ENCODE peak calls at places on chromosomes 3 and 15, in nine cellular contexts. N is activated gamma-delta T cell treated with Interleukin-2 at 50 U/mL for 16 hours; W is HTR-8/SVneo; B is bronchial epithelial cell; L is left lung; U is activated CD4-positive, alpha-beta T cell treated with anti-CD3 and anti-CD28 coated beads, Interleukin-2, amount 50 U/mL, for 1 hour; Z is G401; X is ACHN; M is hypothalamus. A is an unnamed sample.

GRCh38 chr3:72127843-72128242 is 342.9 kb upstream of the PROK2 start:
- DNase-seq in N (no peak), W (no peak), B (peak; percentile 81), L (no peak), U (no peak), Z (no peak), X (no peak), M (no peak), A (no peak)

GRCh38 chr3:170095771-170096170 is 58.0 kb downstream of the GPR160 start:
- DNase-seq in N (no peak), W (no peak), B (peak; percentile 76), L (no peak), U (no peak), Z (no peak), X (no peak), M (no peak), A (no peak)

GRCh38 chr3:19357947-19358346 is 209.6 kb downstream of the KCNH8 start:
- DNase-seq in N (no peak), W (no peak), B (no peak), L (no peak), U (no peak), Z (no peak), X (no peak), M (no peak), A (no peak)

GRCh38 chr3:187036394-187036793 is 102.9 kb downstream of the RPL39L start:
- DNase-seq in N (no peak), W (no peak), B (no peak), L (no peak), U (no peak), Z (no peak), X (no peak), M (no peak), A (no peak)

GRCh38 chr3:50926868-50927267 is 252.1 kb downstream of the DOCK3 start:
- DNase-seq in N (no peak), W (no peak), B (no peak), L (no peak), U (no peak), Z (no peak), X (no peak), M (no peak), A (no peak)

GRCh38 chr3:164533275-164533674 is 545.0 kb downstream of the SI start:
- DNase-seq in N (no peak), W (no peak), B (no peak), L (no peak), U (no peak), Z (no peak), X (no peak), M (no peak), A (no peak)

GRCh38 chr3:27521179-27521871 is 37.1 kb upstream of the SLC4A7 start:
- DNase-seq in N (no peak), W (peak; percentile 73), B (peak; percentile 99), L (no peak), U (no peak), Z (no peak), X (no peak), M (no peak), A (peak; percentile 93)

GRCh38 chr15:55791576-55792400 is 48.8 kb upstream of the PRTG start:
- DNase-seq in N (no peak), W (no peak), B (peak; percentile 78), L (no peak), U (no peak), Z (no peak), X (peak; percentile 19), M (no peak), A (peak; percentile 27)

GRCh38 chr3:170732660-170733245 is 137.2 kb downstream of the RPL22L1 start:
- DNase-seq in N (no peak), W (no peak), B (no peak), L (no peak), U (no peak), Z (no peak), X (no peak), M (no peak), A (no peak)

GRCh38 chr15:43828061-43828657 is 1.4 kb downstream of the WDR76 start:
- DNase-seq in N (no peak), W (no peak), B (no peak), L (no peak), U (no peak), Z (peak; percentile 57), X (no peak), M (no peak), A (no peak)

GRCh38 chr3:164155386-164155785 is 922.9 kb downstream of the SI start:
- DNase-seq in N (no peak), W (no peak), B (peak; percentile 15), L (no peak), U (no peak), Z (no peak), X (no peak), M (no peak), A (no peak)

GRCh38 chr3:71104090-71104489 is 479.4 kb downstream of the FOXP1 start:
- DNase-seq in N (no peak), W (peak; percentile 22), B (peak; percentile 60), L (no peak), U (no peak), Z (no peak), X (no peak), M (no peak), A (peak; percentile 27)

GRCh38 chr3:159187706-159188105 is 385.9 kb downstream of the MFSD1 start:
- DNase-seq in N (no peak), W (no peak), B (no peak), L (no peak), U (no peak), Z (no peak), X (no peak), M (no peak), A (no peak)

GRCh38 chr15:47750030-47750739 is 32.9 kb downstream of the SEMA6D start:
- DNase-seq in N (no peak), W (peak; percentile 56), B (peak; percentile 88), L (no peak), U (no peak), Z (no peak), X (peak; percentile 63), M (no peak), A (no peak)

GRCh38 chr15:73931441-73931840 is 5.2 kb downstream of the LOXL1 start:
- DNase-seq in N (no peak), W (no peak), B (no peak), L (no peak), U (no peak), Z (no peak), X (no peak), M (no peak), A (no peak)

GRCh38 chr15:37767841-37768455 is 166.5 kb upstream of the TMCO5A start:
- DNase-seq in N (no peak), W (no peak), B (peak; percentile 76), L (no peak), U (no peak), Z (no peak), X (no peak), M (no peak), A (no peak)

GRCh38 chr3:58009026-58009748 is 965 bp downstream of the FLNB start:
- DNase-seq in N (peak; percentile 15), W (no peak), B (no peak), L (peak; percentile 87), U (peak; percentile 39), Z (peak; percentile 37), X (no peak), M (no peak), A (no peak)

GRCh38 chr15:90529369-90530249 is at the start of gene CRTC3:
- DNase-seq in N (peak; percentile 45), W (peak; percentile 57), B (peak; percentile 21), L (peak; percentile 91), U (peak; percentile 55), Z (peak; percentile 55), X (peak; percentile 49), M (no peak), A (peak; percentile 74)

GRCh38 chr3:58535531-58536500 is 1.2 kb downstream of the ACOX2 start:
- DNase-seq in N (no peak), W (no peak), B (peak; percentile 34), L (no peak), U (no peak), Z (peak; percentile 67), X (no peak), M (no peak), A (no peak)

GRCh38 chr15:95266481-95267061 is 1035.2 kb downstream of the MCTP2 start:
- DNase-seq in N (no peak), W (no peak), B (no peak), L (no peak), U (no peak), Z (no peak), X (no peak), M (no peak), A (no peak)

GRCh38 chr3:14352002-14352627 is 50.3 kb upstream of the SLC6A6 start:
- DNase-seq in N (no peak), W (no peak), B (no peak), L (no peak), U (no peak), Z (peak; percentile 43), X (peak; percentile 44), M (no peak), A (peak; percentile 57)

GRCh38 chr3:111072016-111072891 is 638 bp downstream of the NECTIN3 start:
- DNase-seq in N (no peak), W (no peak), B (peak; percentile 10), L (peak; percentile 80), U (peak; percentile 21), Z (no peak), X (no peak), M (peak; percentile 35), A (peak; percentile 7)

GRCh38 chr15:78840661-78841060 is 29.4 kb upstream of the ADAMTS7 start:
- DNase-seq in N (no peak), W (no peak), B (peak; percentile 19), L (no peak), U (no peak), Z (no peak), X (no peak), M (no peak), A (no peak)

GRCh38 chr3:59286791-59287531 is 237.1 kb upstream of the CFAP20DC start:
- DNase-seq in N (no peak), W (no peak), B (peak; percentile 87), L (no peak), U (no peak), Z (peak; percentile 35), X (no peak), M (no peak), A (no peak)

GRCh38 chr3:82927309-82928253 is 1166.1 kb upstream of the GBE1 start:
- DNase-seq in N (no peak), W (no peak), B (no peak), L (no peak), U (no peak), Z (no peak), X (no peak), M (no peak), A (no peak)

GRCh38 chr3:171178714-171179113 is 152.2 kb upstream of the SLC2A2 start:
- DNase-seq in N (no peak), W (no peak), B (peak; percentile 29), L (no peak), U (no peak), Z (no peak), X (no peak), M (no peak), A (no peak)

GRCh38 chr3:50139718-50140423 is 15.3 kb upstream of the SEMA3F start:
- DNase-seq in N (no peak), W (no peak), B (no peak), L (no peak), U (no peak), Z (no peak), X (no peak), M (no peak), A (no peak)